ENCODE peak calls at places on chromosomes 7 and 10, in four cellular contexts. One of them, this sample, is unnamed.

GRCh38 chr7:132836746-132837145 is 245.1 kb downstream of the CHCHD3 start:
- DNase-seq in fibroblast of lung: peak; percentile 20
- DNase-seq in GM23248: peak; percentile 55
- DNase-seq in HCT116: no peak
- DNase-seq in this sample: no peak

GRCh38 chr10:1107679-1108078 is 51.5 kb downstream of the WDR37 start:
- DNase-seq in fibroblast of lung: no peak
- DNase-seq in GM23248: no peak
- DNase-seq in HCT116: no peak
- DNase-seq in this sample: no peak

GRCh38 chr7:27220440-27220955 is 20.6 kb upstream of the HOXA13 start:
- DNase-seq in fibroblast of lung: no peak
- DNase-seq in GM23248: no peak
- DNase-seq in HCT116: no peak
- DNase-seq in this sample: no peak

GRCh38 chr10:68600041-68600778 is 40.1 kb downstream of the TET1 start:
- DNase-seq in fibroblast of lung: peak; percentile 85
- DNase-seq in GM23248: peak; percentile 81
- DNase-seq in HCT116: peak; percentile 70
- DNase-seq in this sample: peak; percentile 88

GRCh38 chr7:76302299-76303056 is at the start of gene HSPB1:
- DNase-seq in fibroblast of lung: peak; percentile 89
- DNase-seq in GM23248: peak; percentile 94
- DNase-seq in HCT116: peak; percentile 79
- DNase-seq in this sample: no peak

GRCh38 chr10:11910102-11910501 is 86.9 kb downstream of the PROSER2 start:
- DNase-seq in fibroblast of lung: no peak
- DNase-seq in GM23248: no peak
- DNase-seq in HCT116: no peak
- DNase-seq in this sample: no peak

GRCh38 chr10:2839081-2839725 is 228.1 kb upstream of the PFKP start:
- DNase-seq in fibroblast of lung: no peak
- DNase-seq in GM23248: peak; percentile 37
- DNase-seq in HCT116: no peak
- DNase-seq in this sample: peak; percentile 75

GRCh38 chr7:2107386-2108085 is 125.2 kb downstream of the MAD1L1 start:
- DNase-seq in fibroblast of lung: no peak
- DNase-seq in GM23248: no peak
- DNase-seq in HCT116: no peak
- DNase-seq in this sample: no peak

GRCh38 chr7:6106140-6106904 is 75.1 kb downstream of the ANKRD61 start:
- DNase-seq in fibroblast of lung: peak; percentile 64
- DNase-seq in GM23248: peak; percentile 49
- DNase-seq in HCT116: peak; percentile 71
- DNase-seq in this sample: peak; percentile 40

GRCh38 chr7:28542410-28542809 is 130.1 kb downstream of the CREB5 start:
- DNase-seq in fibroblast of lung: no peak
- DNase-seq in GM23248: no peak
- DNase-seq in HCT116: no peak
- DNase-seq in this sample: no peak

GRCh38 chr7:152341039-152341913 is 94.5 kb downstream of the KMT2C start:
- DNase-seq in fibroblast of lung: peak; percentile 78
- DNase-seq in GM23248: peak; percentile 81
- DNase-seq in HCT116: peak; percentile 44
- DNase-seq in this sample: no peak

GRCh38 chr7:41425926-41426325 is 277.0 kb downstream of the INHBA start:
- DNase-seq in fibroblast of lung: peak; percentile 62
- DNase-seq in GM23248: peak; percentile 86
- DNase-seq in HCT116: no peak
- DNase-seq in this sample: no peak

GRCh38 chr7:92898798-92899197 is 62.4 kb upstream of the CDK6 start:
- DNase-seq in fibroblast of lung: no peak
- DNase-seq in GM23248: no peak
- DNase-seq in HCT116: no peak
- DNase-seq in this sample: no peak

GRCh38 chr10:129921065-129921670 is 42.9 kb downstream of the EBF3 start:
- DNase-seq in fibroblast of lung: no peak
- DNase-seq in GM23248: no peak
- DNase-seq in HCT116: no peak
- DNase-seq in this sample: no peak

GRCh38 chr10:129417164-129417563 is 49.9 kb upstream of the MGMT start:
- DNase-seq in fibroblast of lung: peak; percentile 83
- DNase-seq in GM23248: peak; percentile 63
- DNase-seq in HCT116: no peak
- DNase-seq in this sample: no peak

GRCh38 chr7:112792431-112792830 is 2.2 kb upstream of the TMEM168 start:
- DNase-seq in fibroblast of lung: no peak
- DNase-seq in GM23248: no peak
- DNase-seq in HCT116: no peak
- DNase-seq in this sample: no peak

GRCh38 chr7:142461437-142461836 is 203.6 kb upstream of the PRSS58 start:
- DNase-seq in fibroblast of lung: peak; percentile 81
- DNase-seq in GM23248: peak; percentile 87
- DNase-seq in HCT116: no peak
- DNase-seq in this sample: no peak

GRCh38 chr7:154390961-154391360 is 338.8 kb downstream of the DPP6 start:
- DNase-seq in fibroblast of lung: no peak
- DNase-seq in GM23248: no peak
- DNase-seq in HCT116: no peak
- DNase-seq in this sample: no peak

GRCh38 chr10:76031769-76032441 is 600.5 kb downstream of the LRMDA start:
- DNase-seq in fibroblast of lung: no peak
- DNase-seq in GM23248: no peak
- DNase-seq in HCT116: no peak
- DNase-seq in this sample: no peak

GRCh38 chr7:3025616-3026015 is 18.1 kb downstream of the CARD11 start:
- DNase-seq in fibroblast of lung: no peak
- DNase-seq in GM23248: no peak
- DNase-seq in HCT116: no peak
- DNase-seq in this sample: no peak

GRCh38 chr7:129877146-129877792 is 75.5 kb downstream of the UBE2H start:
- DNase-seq in fibroblast of lung: no peak
- DNase-seq in GM23248: no peak
- DNase-seq in HCT116: no peak
- DNase-seq in this sample: no peak

GRCh38 chr7:93913197-93913596 is 6.8 kb downstream of the GNGT1 start:
- DNase-seq in fibroblast of lung: no peak
- DNase-seq in GM23248: no peak
- DNase-seq in HCT116: no peak
- DNase-seq in this sample: no peak

GRCh38 chr7:109641445-109641844 is 1071.8 kb downstream of the DNAJB9 start:
- DNase-seq in fibroblast of lung: no peak
- DNase-seq in GM23248: no peak
- DNase-seq in HCT116: no peak
- DNase-seq in this sample: no peak

GRCh38 chr7:54705436-54705835 is 53.6 kb downstream of the SEC61G start:
- DNase-seq in fibroblast of lung: peak; percentile 31
- DNase-seq in GM23248: peak; percentile 62
- DNase-seq in HCT116: peak; percentile 41
- DNase-seq in this sample: no peak

GRCh38 chr7:40845959-40846358 is 711.2 kb downstream of the SUGCT start:
- DNase-seq in fibroblast of lung: no peak
- DNase-seq in GM23248: no peak
- DNase-seq in HCT116: no peak
- DNase-seq in this sample: no peak

DNA sequence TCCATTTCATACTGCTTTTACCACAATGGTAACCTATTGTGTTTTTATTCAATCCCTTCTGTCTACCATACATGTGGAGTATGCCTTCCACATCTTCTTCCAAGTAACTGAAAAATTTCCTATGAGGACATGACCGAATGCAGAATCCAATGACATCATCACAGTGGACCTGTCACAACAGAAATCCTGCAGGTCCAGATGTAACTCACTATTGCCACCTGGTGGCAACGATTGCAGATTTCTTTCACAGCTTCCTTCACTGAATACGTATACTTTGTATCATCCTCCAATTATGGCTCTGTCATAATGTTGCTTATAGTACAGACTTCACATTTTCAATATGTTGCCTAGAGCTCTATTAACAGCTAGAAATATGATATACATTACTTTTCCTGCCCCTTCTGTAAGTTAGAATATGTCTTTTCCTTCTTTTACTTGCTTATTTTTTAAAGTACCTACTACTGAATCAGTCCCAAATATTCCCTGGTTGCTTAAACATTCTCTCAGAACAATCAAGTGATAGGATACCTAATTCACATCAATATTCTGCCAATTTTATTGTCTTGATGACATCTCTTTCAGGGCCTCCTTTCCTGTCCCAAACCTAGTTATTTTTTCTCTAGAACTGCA is 45.4 kb downstream of the SLC13A1 start:
- DNase-seq in fibroblast of lung: peak; percentile 81
- DNase-seq in GM23248: peak; percentile 77
- DNase-seq in HCT116: peak; percentile 90
- DNase-seq in this sample: peak; percentile 54
- H3K9ac ChIP-seq in fibroblast of lung: no peak overlapping the region
- H3K9ac ChIP-seq in GM23248: no peak overlapping the region
- H3K9ac ChIP-seq in HCT116: no peak overlapping the region
- H3K9ac ChIP-seq in this sample: no peak overlapping the region

GRCh38 chr10:113875212-113875611 is 20.8 kb downstream of the NHLRC2 start:
- DNase-seq in fibroblast of lung: no peak
- DNase-seq in GM23248: no peak
- DNase-seq in HCT116: no peak
- DNase-seq in this sample: no peak

GRCh38 chr10:113879691-113880090 is 25.2 kb downstream of the NHLRC2 start:
- DNase-seq in fibroblast of lung: no peak
- DNase-seq in GM23248: no peak
- DNase-seq in HCT116: no peak
- DNase-seq in this sample: no peak

GRCh38 chr10:113882240-113882639 is 27.8 kb downstream of the NHLRC2 start:
- DNase-seq in fibroblast of lung: no peak
- DNase-seq in GM23248: no peak
- DNase-seq in HCT116: no peak
- DNase-seq in this sample: no peak

GRCh38 chr10:113876461-113876860 is 22.0 kb downstream of the NHLRC2 start:
- DNase-seq in fibroblast of lung: no peak
- DNase-seq in GM23248: no peak
- DNase-seq in HCT116: no peak
- DNase-seq in this sample: no peak

GRCh38 chr10:113880236-113880635 is 25.8 kb downstream of the NHLRC2 start:
- DNase-seq in fibroblast of lung: no peak
- DNase-seq in GM23248: peak; percentile 32
- DNase-seq in HCT116: no peak
- DNase-seq in this sample: no peak
- H3K4me2 ChIP-seq in fibroblast of lung: no peak overlapping the region
- H3K4me2 ChIP-seq in GM23248: no peak overlapping the region
- H3K4me2 ChIP-seq in HCT116: no peak overlapping the region
- H3K4me2 ChIP-seq in this sample: no peak overlapping the region

GRCh38 chr10:22410394-22410793 is 65.1 kb downstream of the SPAG6 start:
- DNase-seq in fibroblast of lung: no peak
- DNase-seq in GM23248: no peak
- DNase-seq in HCT116: no peak
- DNase-seq in this sample: no peak

GRCh38 chr10:22415072-22415471 is 69.8 kb downstream of the SPAG6 start:
- DNase-seq in fibroblast of lung: no peak
- DNase-seq in GM23248: no peak
- DNase-seq in HCT116: no peak
- DNase-seq in this sample: no peak

GRCh38 chr10:22414146-22414545 is 68.8 kb downstream of the SPAG6 start:
- DNase-seq in fibroblast of lung: no peak
- DNase-seq in GM23248: no peak
- DNase-seq in HCT116: no peak
- DNase-seq in this sample: no peak

DNA sequence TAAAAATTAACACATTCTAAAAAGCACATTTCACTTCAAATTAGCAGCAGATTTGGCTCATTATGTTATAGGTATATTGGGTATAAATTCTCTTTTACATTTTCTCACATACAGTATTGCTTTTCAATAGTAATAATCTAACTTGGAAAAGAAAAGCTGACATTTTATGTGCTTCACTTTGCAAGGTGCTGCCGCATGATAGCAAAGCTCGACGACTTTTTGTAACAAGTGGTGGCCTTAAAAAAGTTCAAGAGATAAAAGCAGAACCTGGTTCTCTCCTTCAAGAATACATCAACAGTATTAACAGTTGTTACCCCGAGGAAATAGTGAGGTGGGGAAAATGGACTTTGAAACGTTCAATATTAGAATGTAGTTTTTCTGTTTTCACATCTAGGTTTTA is 65.5 kb downstream of the SPAG6 start:
- DNase-seq in fibroblast of lung: no peak
- DNase-seq in GM23248: no peak
- DNase-seq in HCT116: no peak
- DNase-seq in this sample: no peak
- TF ChIP-seq EZH2 in fibroblast of lung: no peak
- TF ChIP-seq EZH2 in GM23248: no peak
- TF ChIP-seq EZH2 in HCT116: no peak
- TF ChIP-seq EZH2 in this sample: no peak

DNA sequence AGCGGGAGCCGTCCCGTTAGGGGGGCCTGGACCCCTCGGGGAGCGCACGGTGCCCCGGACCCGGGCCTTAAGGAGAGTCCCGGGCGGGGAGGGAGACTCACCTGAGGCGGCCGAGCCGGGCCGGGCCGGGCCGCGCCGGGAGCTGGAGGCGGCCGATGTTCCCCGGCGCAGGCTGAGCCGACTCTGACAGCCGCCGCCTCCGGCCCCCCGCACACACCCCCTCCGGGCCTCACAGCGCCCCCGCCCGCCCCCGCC is at the start of gene ACHE:
- DNase-seq in fibroblast of lung: no peak
- DNase-seq in GM23248: no peak
- DNase-seq in HCT116: no peak
- DNase-seq in this sample: no peak
- H3K9ac ChIP-seq in fibroblast of lung: no peak within 1 kb of the TSS
- H3K9ac ChIP-seq in GM23248: no peak within 1 kb of the TSS
- H3K9ac ChIP-seq in HCT116: peak within 1 kb of the TSS; percentile 36
- H3K9ac ChIP-seq in this sample: no peak within 1 kb of the TSS

GRCh38 chr7:44563171-44563679 is 10.5 kb downstream of the DDX56 start:
- DNase-seq in fibroblast of lung: no peak
- DNase-seq in GM23248: no peak
- DNase-seq in HCT116: no peak
- DNase-seq in this sample: no peak

GRCh38 chr7:44561962-44562621 is 11.6 kb downstream of the DDX56 start:
- DNase-seq in fibroblast of lung: peak; percentile 38
- DNase-seq in GM23248: peak; percentile 75
- DNase-seq in HCT116: no peak
- DNase-seq in this sample: no peak

GRCh38 chr7:44564606-44565005 is 9.1 kb downstream of the DDX56 start:
- DNase-seq in fibroblast of lung: no peak
- DNase-seq in GM23248: no peak
- DNase-seq in HCT116: no peak
- DNase-seq in this sample: no peak

GRCh38 chr7:44559485-44559884 is 14.2 kb downstream of the DDX56 start:
- DNase-seq in fibroblast of lung: no peak
- DNase-seq in GM23248: no peak
- DNase-seq in HCT116: no peak
- DNase-seq in this sample: no peak

GRCh38 chr7:44561481-44561880 is 12.2 kb downstream of the DDX56 start:
- DNase-seq in fibroblast of lung: no peak
- DNase-seq in GM23248: no peak
- DNase-seq in HCT116: no peak
- DNase-seq in this sample: no peak
- H3K4me2 ChIP-seq in fibroblast of lung: no peak overlapping the region
- H3K4me2 ChIP-seq in GM23248: no peak overlapping the region
- H3K4me2 ChIP-seq in HCT116: peak overlapping the region; percentile 66
- H3K4me2 ChIP-seq in this sample: no peak overlapping the region

This sample was measured in DND-41.